ENCODE peak calls at places on chromosomes 6 and 20, in seven cellular contexts. One of them, this sample, is unnamed.

GRCh38 chr20:2364014-2364413 is 16.7 kb upstream of the TGM6 start:
- DNase-seq in K562: no peak
- DNase-seq in HCT116: no peak
- DNase-seq in HepG2: no peak
- DNase-seq in SK-N-SH: no peak
- DNase-seq in GM12878: no peak
- DNase-seq in H1: no peak
- DNase-seq in this sample: no peak

GRCh38 chr20:7879883-7880282 is 60.4 kb downstream of the HAO1 start:
- DNase-seq in K562: no peak
- DNase-seq in HCT116: no peak
- DNase-seq in HepG2: peak; percentile 31
- DNase-seq in SK-N-SH: no peak
- DNase-seq in GM12878: no peak
- DNase-seq in H1: no peak
- DNase-seq in this sample: no peak

GRCh38 chr20:58496429-58496769 is 18.8 kb downstream of the APCDD1L start:
- DNase-seq in K562: no peak
- DNase-seq in HCT116: no peak
- DNase-seq in HepG2: no peak
- DNase-seq in SK-N-SH: no peak
- DNase-seq in GM12878: no peak
- DNase-seq in H1: no peak
- DNase-seq in this sample: no peak

GRCh38 chr6:160312900-160313299 is 35.3 kb upstream of the SLC22A3 start:
- DNase-seq in K562: no peak
- DNase-seq in HCT116: no peak
- DNase-seq in HepG2: no peak
- DNase-seq in SK-N-SH: no peak
- DNase-seq in GM12878: no peak
- DNase-seq in H1: no peak
- DNase-seq in this sample: no peak

GRCh38 chr6:113011389-113011788 is 664.3 kb downstream of the RFPL4B start:
- DNase-seq in K562: no peak
- DNase-seq in HCT116: no peak
- DNase-seq in HepG2: no peak
- DNase-seq in SK-N-SH: no peak
- DNase-seq in GM12878: no peak
- DNase-seq in H1: no peak
- DNase-seq in this sample: no peak

GRCh38 chr20:54029176-54029575 is 41.2 kb downstream of the BCAS1 start:
- DNase-seq in K562: no peak
- DNase-seq in HCT116: no peak
- DNase-seq in HepG2: no peak
- DNase-seq in SK-N-SH: no peak
- DNase-seq in GM12878: no peak
- DNase-seq in H1: no peak
- DNase-seq in this sample: no peak

GRCh38 chr6:13425971-13426931 is 61.1 kb downstream of the GFOD1 start:
- DNase-seq in K562: no peak
- DNase-seq in HCT116: no peak
- DNase-seq in HepG2: no peak
- DNase-seq in SK-N-SH: no peak
- DNase-seq in GM12878: peak; percentile 42
- DNase-seq in H1: no peak
- DNase-seq in this sample: no peak

GRCh38 chr6:13710552-13711383 is 867 bp downstream of the RANBP9 start:
- DNase-seq in K562: peak; percentile 74
- DNase-seq in HCT116: no peak
- DNase-seq in HepG2: peak; percentile 67
- DNase-seq in SK-N-SH: peak; percentile 83
- DNase-seq in GM12878: no peak
- DNase-seq in H1: peak; percentile 72
- DNase-seq in this sample: no peak

GRCh38 chr6:148934534-148934933 is 187.7 kb downstream of the UST start:
- DNase-seq in K562: no peak
- DNase-seq in HCT116: no peak
- DNase-seq in HepG2: no peak
- DNase-seq in SK-N-SH: no peak
- DNase-seq in GM12878: no peak
- DNase-seq in H1: no peak
- DNase-seq in this sample: no peak

GRCh38 chr6:3664641-3665041 is 86.9 kb downstream of the PXDC1 start:
- DNase-seq in K562: no peak
- DNase-seq in HCT116: no peak
- DNase-seq in HepG2: no peak
- DNase-seq in SK-N-SH: no peak
- DNase-seq in GM12878: no peak
- DNase-seq in H1: no peak
- DNase-seq in this sample: no peak

GRCh38 chr6:12060780-12061619 is 48.9 kb downstream of the HIVEP1 start:
- DNase-seq in K562: peak; percentile 35
- DNase-seq in HCT116: no peak
- DNase-seq in HepG2: no peak
- DNase-seq in SK-N-SH: no peak
- DNase-seq in GM12878: peak; percentile 87
- DNase-seq in H1: no peak
- DNase-seq in this sample: no peak

GRCh38 chr6:6283747-6284146 is 36.7 kb downstream of the F13A1 start:
- DNase-seq in K562: no peak
- DNase-seq in HCT116: no peak
- DNase-seq in HepG2: no peak
- DNase-seq in SK-N-SH: no peak
- DNase-seq in GM12878: no peak
- DNase-seq in H1: no peak
- DNase-seq in this sample: no peak

GRCh38 chr6:119856136-119856535 is 506.6 kb upstream of the MAN1A1 start:
- DNase-seq in K562: no peak
- DNase-seq in HCT116: no peak
- DNase-seq in HepG2: no peak
- DNase-seq in SK-N-SH: no peak
- DNase-seq in GM12878: peak; percentile 3
- DNase-seq in H1: no peak
- DNase-seq in this sample: no peak

GRCh38 chr6:122620902-122621301 is 10.7 kb downstream of the PKIB start:
- DNase-seq in K562: no peak
- DNase-seq in HCT116: peak; percentile 34
- DNase-seq in HepG2: peak; percentile 7
- DNase-seq in SK-N-SH: no peak
- DNase-seq in GM12878: no peak
- DNase-seq in H1: no peak
- DNase-seq in this sample: no peak

GRCh38 chr6:37077459-37078296 is 72.2 kb downstream of the FGD2 start:
- DNase-seq in K562: no peak
- DNase-seq in HCT116: no peak
- DNase-seq in HepG2: no peak
- DNase-seq in SK-N-SH: peak; percentile 94
- DNase-seq in GM12878: no peak
- DNase-seq in H1: peak; percentile 72
- DNase-seq in this sample: no peak

GRCh38 chr6:133698272-133698671 is 190.6 kb upstream of the TCF21 start:
- DNase-seq in K562: no peak
- DNase-seq in HCT116: no peak
- DNase-seq in HepG2: no peak
- DNase-seq in SK-N-SH: no peak
- DNase-seq in GM12878: no peak
- DNase-seq in H1: no peak
- DNase-seq in this sample: no peak

GRCh38 chr6:4049246-4049645 is 29.7 kb downstream of the FAM217A start:
- DNase-seq in K562: no peak
- DNase-seq in HCT116: no peak
- DNase-seq in HepG2: no peak
- DNase-seq in SK-N-SH: no peak
- DNase-seq in GM12878: no peak
- DNase-seq in H1: no peak
- DNase-seq in this sample: no peak

DNA sequence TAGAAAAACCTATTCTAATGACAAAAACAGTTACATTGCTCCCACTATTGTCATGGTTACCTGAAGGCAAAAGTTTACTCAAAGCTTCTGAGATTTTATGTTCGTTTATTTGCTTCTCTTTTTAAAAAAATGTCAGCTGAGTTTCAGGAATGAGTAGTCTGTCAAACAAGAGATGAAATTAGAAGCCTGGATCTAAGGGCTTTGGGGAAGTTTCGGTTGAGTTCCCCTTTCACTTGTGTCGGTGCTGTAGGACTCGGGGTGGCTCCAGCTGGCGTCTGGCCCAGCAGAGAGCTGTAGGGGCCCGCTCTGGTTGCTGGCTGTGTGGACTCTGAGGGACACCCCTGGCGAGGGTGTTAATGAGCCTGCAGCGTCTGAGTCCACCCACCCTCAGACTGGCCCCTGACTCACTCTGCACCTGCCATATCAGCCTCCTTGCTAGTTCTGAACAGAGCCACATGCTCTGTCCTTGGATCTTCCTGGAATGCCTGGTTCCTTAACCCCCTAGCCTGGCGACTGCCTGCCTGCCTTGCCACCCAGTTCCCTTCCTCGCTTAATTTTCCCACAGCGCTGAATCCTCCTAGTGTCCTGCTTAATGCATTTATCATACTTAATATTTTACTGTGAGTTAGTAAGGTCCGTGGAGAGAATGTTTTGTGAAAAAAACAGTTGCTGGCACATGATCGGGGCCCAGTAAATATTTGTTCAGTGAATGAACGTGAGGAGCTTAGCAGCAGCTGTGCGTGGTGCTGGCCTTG is 1.4 kb downstream of the DNAJC5 start:
- DNase-seq in K562: peak; percentile 56
- DNase-seq in HCT116: no peak
- DNase-seq in HepG2: peak; percentile 87
- DNase-seq in SK-N-SH: no peak
- DNase-seq in GM12878: no peak
- DNase-seq in H1: no peak
- DNase-seq in this sample: no peak
- TF ChIP-seq SIN3A in K562: no peak
- TF ChIP-seq SIN3A in HCT116: no peak
- TF ChIP-seq SIN3A in HepG2: peak; percentile 96
- TF ChIP-seq SIN3A in SK-N-SH: no peak
- TF ChIP-seq SIN3A in GM12878: no peak
- TF ChIP-seq SIN3A in H1: no peak
- TF ChIP-seq SIN3A in this sample: peak; percentile 45

DNA sequence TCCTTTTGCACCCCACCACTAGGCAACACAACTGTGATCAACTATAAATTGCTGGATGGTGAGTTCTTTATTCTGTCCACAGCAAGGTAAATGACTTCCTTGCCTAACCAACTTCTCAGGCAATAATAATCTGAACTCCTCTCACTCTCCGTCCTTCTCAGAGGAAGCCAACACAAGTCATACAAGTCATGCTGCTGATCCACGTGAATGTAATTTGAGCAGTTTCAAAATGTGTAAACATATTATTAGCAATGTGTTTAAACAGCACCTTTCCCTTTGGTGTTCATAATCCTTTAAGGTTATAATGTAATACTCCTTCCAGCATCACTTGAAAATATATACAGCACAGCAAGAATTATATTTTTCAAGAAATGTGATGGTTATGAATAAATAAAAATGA is 127.9 kb downstream of the QRSL1 start:
- DNase-seq in K562: no peak
- DNase-seq in HCT116: no peak
- DNase-seq in HepG2: peak; percentile 14
- DNase-seq in SK-N-SH: no peak
- DNase-seq in GM12878: no peak
- DNase-seq in H1: no peak
- DNase-seq in this sample: no peak
- TF ChIP-seq POLR2AphosphoS5 in K562: no peak
- TF ChIP-seq POLR2AphosphoS5 in HCT116: no peak
- TF ChIP-seq POLR2AphosphoS5 in HepG2: no peak
- TF ChIP-seq POLR2AphosphoS5 in SK-N-SH: no peak
- TF ChIP-seq POLR2AphosphoS5 in GM12878: no peak
- TF ChIP-seq POLR2AphosphoS5 in H1: no peak
- TF ChIP-seq POLR2AphosphoS5 in this sample: no peak

GRCh38 chr6:78593898-78594666 is 273.3 kb upstream of the IRAK1BP1 start:
- DNase-seq in K562: no peak
- DNase-seq in HCT116: no peak
- DNase-seq in HepG2: no peak
- DNase-seq in SK-N-SH: no peak
- DNase-seq in GM12878: no peak
- DNase-seq in H1: no peak
- DNase-seq in this sample: no peak

GRCh38 chr6:78594667-78595051 is 272.7 kb upstream of the IRAK1BP1 start:
- DNase-seq in K562: no peak
- DNase-seq in HCT116: no peak
- DNase-seq in HepG2: no peak
- DNase-seq in SK-N-SH: no peak
- DNase-seq in GM12878: no peak
- DNase-seq in H1: no peak
- DNase-seq in this sample: no peak

GRCh38 chr6:78597966-78598365 is 269.4 kb upstream of the IRAK1BP1 start:
- DNase-seq in K562: no peak
- DNase-seq in HCT116: no peak
- DNase-seq in HepG2: no peak
- DNase-seq in SK-N-SH: no peak
- DNase-seq in GM12878: no peak
- DNase-seq in H1: no peak
- DNase-seq in this sample: no peak

GRCh38 chr6:78599526-78599925 is 267.8 kb upstream of the IRAK1BP1 start:
- DNase-seq in K562: no peak
- DNase-seq in HCT116: no peak
- DNase-seq in HepG2: no peak
- DNase-seq in SK-N-SH: no peak
- DNase-seq in GM12878: no peak
- DNase-seq in H1: no peak
- DNase-seq in this sample: no peak

GRCh38 chr6:78598966-78599365 is 268.4 kb upstream of the IRAK1BP1 start:
- DNase-seq in K562: no peak
- DNase-seq in HCT116: peak; percentile 98
- DNase-seq in HepG2: no peak
- DNase-seq in SK-N-SH: no peak
- DNase-seq in GM12878: no peak
- DNase-seq in H1: no peak
- DNase-seq in this sample: peak; percentile 69
- TF ChIP-seq SIN3A in K562: no peak
- TF ChIP-seq SIN3A in HCT116: no peak
- TF ChIP-seq SIN3A in HepG2: no peak
- TF ChIP-seq SIN3A in SK-N-SH: no peak
- TF ChIP-seq SIN3A in GM12878: no peak
- TF ChIP-seq SIN3A in H1: no peak
- TF ChIP-seq SIN3A in this sample: no peak

DNA sequence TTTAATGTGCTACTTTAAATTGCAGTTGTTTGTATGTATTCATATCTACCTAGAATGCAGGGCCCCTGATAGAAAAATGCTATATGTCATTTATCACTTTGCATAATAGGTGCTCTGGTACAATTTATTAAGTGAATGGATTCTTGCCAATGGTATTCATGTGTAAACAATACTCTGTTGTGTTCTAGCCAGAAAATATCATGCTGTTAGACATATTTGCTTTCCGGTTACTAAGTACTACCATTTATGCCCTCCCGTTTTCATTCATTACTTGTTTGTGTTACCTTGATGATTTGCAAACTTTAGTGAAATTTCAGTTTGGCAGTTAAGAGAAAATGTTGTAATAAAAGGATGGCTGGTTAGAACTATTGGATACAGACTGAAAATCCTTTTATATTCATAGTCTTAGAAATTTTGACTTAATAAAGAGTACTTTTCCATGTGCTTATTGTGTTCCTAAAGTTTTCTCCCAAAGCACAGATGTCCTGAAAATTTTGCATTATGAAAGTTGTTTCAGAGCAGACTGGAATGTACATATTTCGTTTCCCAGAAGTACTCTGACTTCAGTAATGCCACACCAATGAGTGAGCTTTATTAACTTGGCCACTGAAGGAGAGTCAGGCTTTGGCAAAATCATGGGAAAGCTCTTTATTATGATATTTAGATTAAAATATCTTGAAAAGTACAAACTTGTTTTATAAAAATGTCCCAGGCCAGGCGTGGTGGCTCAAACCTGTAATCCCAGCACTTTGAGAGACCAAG is 31.5 kb downstream of the RPF2 start:
- DNase-seq in K562: no peak
- DNase-seq in HCT116: no peak
- DNase-seq in HepG2: no peak
- DNase-seq in SK-N-SH: no peak
- DNase-seq in GM12878: no peak
- DNase-seq in H1: no peak
- DNase-seq in this sample: no peak
- TF ChIP-seq POLR2AphosphoS5 in K562: no peak
- TF ChIP-seq POLR2AphosphoS5 in HCT116: no peak
- TF ChIP-seq POLR2AphosphoS5 in HepG2: no peak
- TF ChIP-seq POLR2AphosphoS5 in SK-N-SH: no peak
- TF ChIP-seq POLR2AphosphoS5 in GM12878: no peak
- TF ChIP-seq POLR2AphosphoS5 in H1: no peak
- TF ChIP-seq POLR2AphosphoS5 in this sample: no peak